ENCODE peak calls at places on chromosomes 7 and 10, in eight cellular contexts. One of them, this sample, is unnamed.

GRCh38 chr10:123153486-123154091 is 613 bp upstream of the BUB3 start:
- DNase-seq in NCI-H345: no peak
- DNase-seq in activated CD4-positive, alpha-beta T cell treated with anti-CD3 and anti-CD28 coated beads for 4 hours: no peak
- DNase-seq in NCI-H748 treated with DMSO at 0.1 percent for 48 hours: no peak
- DNase-seq in tibial artery: no peak
- DNase-seq in ACHN: no peak
- DNase-seq in AG09319: no peak
- DNase-seq in AG10803: no peak
- DNase-seq in this sample: no peak

GRCh38 chr7:78769551-78770101 is 683.8 kb downstream of the MAGI2 start:
- DNase-seq in NCI-H345: peak; percentile 21
- DNase-seq in activated CD4-positive, alpha-beta T cell treated with anti-CD3 and anti-CD28 coated beads for 4 hours: no peak
- DNase-seq in NCI-H748 treated with DMSO at 0.1 percent for 48 hours: peak; percentile 51
- DNase-seq in tibial artery: no peak
- DNase-seq in ACHN: no peak
- DNase-seq in AG09319: no peak
- DNase-seq in AG10803: no peak
- DNase-seq in this sample: no peak

GRCh38 chr10:43873717-43874116 is 225.0 kb upstream of the ZNF32 start:
- DNase-seq in NCI-H345: no peak
- DNase-seq in activated CD4-positive, alpha-beta T cell treated with anti-CD3 and anti-CD28 coated beads for 4 hours: no peak
- DNase-seq in NCI-H748 treated with DMSO at 0.1 percent for 48 hours: no peak
- DNase-seq in tibial artery: no peak
- DNase-seq in ACHN: no peak
- DNase-seq in AG09319: no peak
- DNase-seq in AG10803: no peak
- DNase-seq in this sample: no peak

GRCh38 chr7:2008101-2008935 is 224.4 kb downstream of the MAD1L1 start:
- DNase-seq in NCI-H345: no peak
- DNase-seq in activated CD4-positive, alpha-beta T cell treated with anti-CD3 and anti-CD28 coated beads for 4 hours: no peak
- DNase-seq in NCI-H748 treated with DMSO at 0.1 percent for 48 hours: no peak
- DNase-seq in tibial artery: peak; percentile 55
- DNase-seq in ACHN: no peak
- DNase-seq in AG09319: no peak
- DNase-seq in AG10803: no peak
- DNase-seq in this sample: no peak

GRCh38 chr7:128830231-128831177 is at the start of gene FLNC:
- DNase-seq in NCI-H345: no peak
- DNase-seq in activated CD4-positive, alpha-beta T cell treated with anti-CD3 and anti-CD28 coated beads for 4 hours: peak; percentile 22
- DNase-seq in NCI-H748 treated with DMSO at 0.1 percent for 48 hours: no peak
- DNase-seq in tibial artery: peak; percentile 80
- DNase-seq in ACHN: peak; percentile 81
- DNase-seq in AG09319: peak; percentile 49
- DNase-seq in AG10803: peak; percentile 78
- DNase-seq in this sample: no peak

GRCh38 chr10:79028056-79028430 is 40.7 kb upstream of the ZMIZ1 start:
- DNase-seq in NCI-H345: no peak
- DNase-seq in activated CD4-positive, alpha-beta T cell treated with anti-CD3 and anti-CD28 coated beads for 4 hours: no peak
- DNase-seq in NCI-H748 treated with DMSO at 0.1 percent for 48 hours: no peak
- DNase-seq in tibial artery: no peak
- DNase-seq in ACHN: no peak
- DNase-seq in AG09319: no peak
- DNase-seq in AG10803: no peak
- DNase-seq in this sample: no peak

GRCh38 chr10:90887555-90887954 is 15.8 kb downstream of the RPP30 start:
- DNase-seq in NCI-H345: no peak
- DNase-seq in activated CD4-positive, alpha-beta T cell treated with anti-CD3 and anti-CD28 coated beads for 4 hours: no peak
- DNase-seq in NCI-H748 treated with DMSO at 0.1 percent for 48 hours: no peak
- DNase-seq in tibial artery: no peak
- DNase-seq in ACHN: no peak
- DNase-seq in AG09319: no peak
- DNase-seq in AG10803: peak; percentile 14
- DNase-seq in this sample: peak; percentile 53

GRCh38 chr10:114404171-114405010 is at the start of gene AFAP1L2:
- DNase-seq in NCI-H345: peak; percentile 15
- DNase-seq in activated CD4-positive, alpha-beta T cell treated with anti-CD3 and anti-CD28 coated beads for 4 hours: no peak
- DNase-seq in NCI-H748 treated with DMSO at 0.1 percent for 48 hours: no peak
- DNase-seq in tibial artery: no peak
- DNase-seq in ACHN: peak; percentile 66
- DNase-seq in AG09319: no peak
- DNase-seq in AG10803: no peak
- DNase-seq in this sample: no peak

GRCh38 chr7:155217629-155218028 is 80.0 kb upstream of the INSIG1 start:
- DNase-seq in NCI-H345: no peak
- DNase-seq in activated CD4-positive, alpha-beta T cell treated with anti-CD3 and anti-CD28 coated beads for 4 hours: no peak
- DNase-seq in NCI-H748 treated with DMSO at 0.1 percent for 48 hours: no peak
- DNase-seq in tibial artery: no peak
- DNase-seq in ACHN: no peak
- DNase-seq in AG09319: no peak
- DNase-seq in AG10803: no peak
- DNase-seq in this sample: no peak

GRCh38 chr10:43055991-43056567 is 20.8 kb upstream of the RET start:
- DNase-seq in NCI-H345: no peak
- DNase-seq in activated CD4-positive, alpha-beta T cell treated with anti-CD3 and anti-CD28 coated beads for 4 hours: no peak
- DNase-seq in NCI-H748 treated with DMSO at 0.1 percent for 48 hours: no peak
- DNase-seq in tibial artery: peak; percentile 23
- DNase-seq in ACHN: no peak
- DNase-seq in AG09319: no peak
- DNase-seq in AG10803: no peak
- DNase-seq in this sample: no peak

GRCh38 chr7:43112088-43112940 is at the start of gene HECW1:
- DNase-seq in NCI-H345: peak; percentile 52
- DNase-seq in activated CD4-positive, alpha-beta T cell treated with anti-CD3 and anti-CD28 coated beads for 4 hours: no peak
- DNase-seq in NCI-H748 treated with DMSO at 0.1 percent for 48 hours: no peak
- DNase-seq in tibial artery: no peak
- DNase-seq in ACHN: no peak
- DNase-seq in AG09319: no peak
- DNase-seq in AG10803: no peak
- DNase-seq in this sample: no peak

GRCh38 chr10:24771943-24772747 is 48.5 kb upstream of the ARHGAP21 start:
- DNase-seq in NCI-H345: no peak
- DNase-seq in activated CD4-positive, alpha-beta T cell treated with anti-CD3 and anti-CD28 coated beads for 4 hours: no peak
- DNase-seq in NCI-H748 treated with DMSO at 0.1 percent for 48 hours: no peak
- DNase-seq in tibial artery: no peak
- DNase-seq in ACHN: no peak
- DNase-seq in AG09319: no peak
- DNase-seq in AG10803: peak; percentile 25
- DNase-seq in this sample: no peak

GRCh38 chr10:51224610-51225230 is 150.4 kb downstream of the PRKG1 start:
- DNase-seq in NCI-H345: no peak
- DNase-seq in activated CD4-positive, alpha-beta T cell treated with anti-CD3 and anti-CD28 coated beads for 4 hours: no peak
- DNase-seq in NCI-H748 treated with DMSO at 0.1 percent for 48 hours: no peak
- DNase-seq in tibial artery: no peak
- DNase-seq in ACHN: no peak
- DNase-seq in AG09319: peak; percentile 83
- DNase-seq in AG10803: peak; percentile 95
- DNase-seq in this sample: no peak

GRCh38 chr10:17049195-17049594 is 80.4 kb downstream of the CUBN start:
- DNase-seq in NCI-H345: no peak
- DNase-seq in activated CD4-positive, alpha-beta T cell treated with anti-CD3 and anti-CD28 coated beads for 4 hours: no peak
- DNase-seq in NCI-H748 treated with DMSO at 0.1 percent for 48 hours: no peak
- DNase-seq in tibial artery: no peak
- DNase-seq in ACHN: no peak
- DNase-seq in AG09319: no peak
- DNase-seq in AG10803: peak; percentile 20
- DNase-seq in this sample: no peak

GRCh38 chr7:129438839-129439640 is 4.8 kb downstream of the STRIP2 start:
- DNase-seq in NCI-H345: no peak
- DNase-seq in activated CD4-positive, alpha-beta T cell treated with anti-CD3 and anti-CD28 coated beads for 4 hours: peak; percentile 20
- DNase-seq in NCI-H748 treated with DMSO at 0.1 percent for 48 hours: no peak
- DNase-seq in tibial artery: no peak
- DNase-seq in ACHN: peak; percentile 82
- DNase-seq in AG09319: no peak
- DNase-seq in AG10803: no peak
- DNase-seq in this sample: no peak

GRCh38 chr10:124449170-124450009 is 445 bp downstream of the NKX1-2 start:
- DNase-seq in NCI-H345: no peak
- DNase-seq in activated CD4-positive, alpha-beta T cell treated with anti-CD3 and anti-CD28 coated beads for 4 hours: no peak
- DNase-seq in NCI-H748 treated with DMSO at 0.1 percent for 48 hours: no peak
- DNase-seq in tibial artery: no peak
- DNase-seq in ACHN: no peak
- DNase-seq in AG09319: no peak
- DNase-seq in AG10803: no peak
- DNase-seq in this sample: no peak

GRCh38 chr7:1361016-1361755 is 98.1 kb downstream of the MICALL2 start:
- DNase-seq in NCI-H345: no peak
- DNase-seq in activated CD4-positive, alpha-beta T cell treated with anti-CD3 and anti-CD28 coated beads for 4 hours: no peak
- DNase-seq in NCI-H748 treated with DMSO at 0.1 percent for 48 hours: no peak
- DNase-seq in tibial artery: no peak
- DNase-seq in ACHN: no peak
- DNase-seq in AG09319: no peak
- DNase-seq in AG10803: no peak
- DNase-seq in this sample: no peak

GRCh38 chr7:148011753-148012152 is 578.8 kb upstream of the C7orf33 start:
- DNase-seq in NCI-H345: no peak
- DNase-seq in activated CD4-positive, alpha-beta T cell treated with anti-CD3 and anti-CD28 coated beads for 4 hours: no peak
- DNase-seq in NCI-H748 treated with DMSO at 0.1 percent for 48 hours: no peak
- DNase-seq in tibial artery: no peak
- DNase-seq in ACHN: no peak
- DNase-seq in AG09319: no peak
- DNase-seq in AG10803: no peak
- DNase-seq in this sample: no peak

GRCh38 chr10:95308389-95309302 is 17.8 kb upstream of the PDLIM1 start:
- DNase-seq in NCI-H345: no peak
- DNase-seq in activated CD4-positive, alpha-beta T cell treated with anti-CD3 and anti-CD28 coated beads for 4 hours: no peak
- DNase-seq in NCI-H748 treated with DMSO at 0.1 percent for 48 hours: no peak
- DNase-seq in tibial artery: peak; percentile 89
- DNase-seq in ACHN: peak; percentile 99
- DNase-seq in AG09319: peak; percentile 91
- DNase-seq in AG10803: peak; percentile 98
- DNase-seq in this sample: peak; percentile 81

GRCh38 chr10:31944071-31944433 is 15.4 kb upstream of the ARHGAP12 start:
- DNase-seq in NCI-H345: no peak
- DNase-seq in activated CD4-positive, alpha-beta T cell treated with anti-CD3 and anti-CD28 coated beads for 4 hours: no peak
- DNase-seq in NCI-H748 treated with DMSO at 0.1 percent for 48 hours: no peak
- DNase-seq in tibial artery: no peak
- DNase-seq in ACHN: no peak
- DNase-seq in AG09319: no peak
- DNase-seq in AG10803: no peak
- DNase-seq in this sample: no peak

GRCh38 chr7:80288175-80289122 is 153.8 kb downstream of the GNAI1 start:
- DNase-seq in NCI-H345: no peak
- DNase-seq in activated CD4-positive, alpha-beta T cell treated with anti-CD3 and anti-CD28 coated beads for 4 hours: no peak
- DNase-seq in NCI-H748 treated with DMSO at 0.1 percent for 48 hours: no peak
- DNase-seq in tibial artery: no peak
- DNase-seq in ACHN: peak; percentile 29
- DNase-seq in AG09319: no peak
- DNase-seq in AG10803: no peak
- DNase-seq in this sample: no peak

GRCh38 chr10:90125966-90126600 is 424.7 kb downstream of the KIF20B start:
- DNase-seq in NCI-H345: no peak
- DNase-seq in activated CD4-positive, alpha-beta T cell treated with anti-CD3 and anti-CD28 coated beads for 4 hours: no peak
- DNase-seq in NCI-H748 treated with DMSO at 0.1 percent for 48 hours: no peak
- DNase-seq in tibial artery: no peak
- DNase-seq in ACHN: no peak
- DNase-seq in AG09319: no peak
- DNase-seq in AG10803: no peak
- DNase-seq in this sample: no peak

GRCh38 chr7:142878315-142878714 is 7.2 kb downstream of the TRPV6 start:
- DNase-seq in NCI-H345: no peak
- DNase-seq in activated CD4-positive, alpha-beta T cell treated with anti-CD3 and anti-CD28 coated beads for 4 hours: no peak
- DNase-seq in NCI-H748 treated with DMSO at 0.1 percent for 48 hours: no peak
- DNase-seq in tibial artery: no peak
- DNase-seq in ACHN: no peak
- DNase-seq in AG09319: no peak
- DNase-seq in AG10803: no peak
- DNase-seq in this sample: no peak

GRCh38 chr10:98041352-98042043 is 11.1 kb upstream of the CRTAC1 start:
- DNase-seq in NCI-H345: peak; percentile 35
- DNase-seq in activated CD4-positive, alpha-beta T cell treated with anti-CD3 and anti-CD28 coated beads for 4 hours: peak; percentile 8
- DNase-seq in NCI-H748 treated with DMSO at 0.1 percent for 48 hours: peak; percentile 4
- DNase-seq in tibial artery: peak; percentile 71
- DNase-seq in ACHN: peak; percentile 73
- DNase-seq in AG09319: peak; percentile 4
- DNase-seq in AG10803: peak; percentile 50
- DNase-seq in this sample: peak; percentile 78

GRCh38 chr10:71683301-71683700 is 36.3 kb downstream of the C10orf105 start:
- DNase-seq in NCI-H345: no peak
- DNase-seq in activated CD4-positive, alpha-beta T cell treated with anti-CD3 and anti-CD28 coated beads for 4 hours: no peak
- DNase-seq in NCI-H748 treated with DMSO at 0.1 percent for 48 hours: no peak
- DNase-seq in tibial artery: no peak
- DNase-seq in ACHN: no peak
- DNase-seq in AG09319: no peak
- DNase-seq in AG10803: no peak
- DNase-seq in this sample: no peak

GRCh38 chr7:128453836-128454804 is 1.6 kb upstream of the HILPDA start:
- DNase-seq in NCI-H345: no peak
- DNase-seq in activated CD4-positive, alpha-beta T cell treated with anti-CD3 and anti-CD28 coated beads for 4 hours: no peak
- DNase-seq in NCI-H748 treated with DMSO at 0.1 percent for 48 hours: no peak
- DNase-seq in tibial artery: peak; percentile 93
- DNase-seq in ACHN: no peak
- DNase-seq in AG09319: peak; percentile 56
- DNase-seq in AG10803: peak; percentile 85
- DNase-seq in this sample: peak; percentile 55

GRCh38 chr10:37992083-37992482 is 15.6 kb upstream of the ZNF25 start:
- DNase-seq in NCI-H345: no peak
- DNase-seq in activated CD4-positive, alpha-beta T cell treated with anti-CD3 and anti-CD28 coated beads for 4 hours: no peak
- DNase-seq in NCI-H748 treated with DMSO at 0.1 percent for 48 hours: no peak
- DNase-seq in tibial artery: no peak
- DNase-seq in ACHN: no peak
- DNase-seq in AG09319: no peak
- DNase-seq in AG10803: no peak
- DNase-seq in this sample: no peak

GRCh38 chr10:133126431-133127290 is 33.4 kb upstream of the KNDC1 start:
- DNase-seq in NCI-H345: no peak
- DNase-seq in activated CD4-positive, alpha-beta T cell treated with anti-CD3 and anti-CD28 coated beads for 4 hours: no peak
- DNase-seq in NCI-H748 treated with DMSO at 0.1 percent for 48 hours: no peak
- DNase-seq in tibial artery: peak; percentile 50
- DNase-seq in ACHN: no peak
- DNase-seq in AG09319: no peak
- DNase-seq in AG10803: no peak
- DNase-seq in this sample: peak; percentile 22

GRCh38 chr7:23472974-23473847 is 2.9 kb upstream of the IGF2BP3 start:
- DNase-seq in NCI-H345: peak; percentile 47
- DNase-seq in activated CD4-positive, alpha-beta T cell treated with anti-CD3 and anti-CD28 coated beads for 4 hours: no peak
- DNase-seq in NCI-H748 treated with DMSO at 0.1 percent for 48 hours: peak; percentile 45
- DNase-seq in tibial artery: no peak
- DNase-seq in ACHN: peak; percentile 35
- DNase-seq in AG09319: no peak
- DNase-seq in AG10803: no peak
- DNase-seq in this sample: no peak

GRCh38 chr10:127945335-127945734 is 38.4 kb downstream of the PTPRE start:
- DNase-seq in NCI-H345: peak; percentile 4
- DNase-seq in activated CD4-positive, alpha-beta T cell treated with anti-CD3 and anti-CD28 coated beads for 4 hours: peak; percentile 31
- DNase-seq in NCI-H748 treated with DMSO at 0.1 percent for 48 hours: no peak
- DNase-seq in tibial artery: no peak
- DNase-seq in ACHN: no peak
- DNase-seq in AG09319: no peak
- DNase-seq in AG10803: peak; percentile 16
- DNase-seq in this sample: no peak

GRCh38 chr10:96270564-96270963 is 805 bp downstream of the BLNK start:
- DNase-seq in NCI-H345: no peak
- DNase-seq in activated CD4-positive, alpha-beta T cell treated with anti-CD3 and anti-CD28 coated beads for 4 hours: no peak
- DNase-seq in NCI-H748 treated with DMSO at 0.1 percent for 48 hours: no peak
- DNase-seq in tibial artery: no peak
- DNase-seq in ACHN: no peak
- DNase-seq in AG09319: no peak
- DNase-seq in AG10803: no peak
- DNase-seq in this sample: no peak

GRCh38 chr10:121831777-121832176 is 96.1 kb downstream of the ATE1 start:
- DNase-seq in NCI-H345: no peak
- DNase-seq in activated CD4-positive, alpha-beta T cell treated with anti-CD3 and anti-CD28 coated beads for 4 hours: no peak
- DNase-seq in NCI-H748 treated with DMSO at 0.1 percent for 48 hours: no peak
- DNase-seq in tibial artery: no peak
- DNase-seq in ACHN: no peak
- DNase-seq in AG09319: no peak
- DNase-seq in AG10803: peak; percentile 3
- DNase-seq in this sample: no peak

GRCh38 chr10:28839600-28840007 is 162.3 kb downstream of the BAMBI start:
- DNase-seq in NCI-H345: peak; percentile 57
- DNase-seq in activated CD4-positive, alpha-beta T cell treated with anti-CD3 and anti-CD28 coated beads for 4 hours: no peak
- DNase-seq in NCI-H748 treated with DMSO at 0.1 percent for 48 hours: peak; percentile 47
- DNase-seq in tibial artery: no peak
- DNase-seq in ACHN: no peak
- DNase-seq in AG09319: no peak
- DNase-seq in AG10803: no peak
- DNase-seq in this sample: no peak

GRCh38 chr7:44971991-44972441 is 6.8 kb downstream of the MYO1G start:
- DNase-seq in NCI-H345: peak; percentile 68
- DNase-seq in activated CD4-positive, alpha-beta T cell treated with anti-CD3 and anti-CD28 coated beads for 4 hours: no peak
- DNase-seq in NCI-H748 treated with DMSO at 0.1 percent for 48 hours: no peak
- DNase-seq in tibial artery: peak; percentile 54
- DNase-seq in ACHN: no peak
- DNase-seq in AG09319: no peak
- DNase-seq in AG10803: no peak
- DNase-seq in this sample: no peak

This sample was measured in left colon.